ENCODE peak calls at places on chromosomes 5 and 9, in nine cellular contexts. One of them, this sample, is unnamed.

GRCh38 chr9:114430443-114430842 is 42.7 kb upstream of the AKNA start:
- DNase-seq in mammary epithelial cell: no peak
- DNase-seq in skeletal muscle cell: no peak
- DNase-seq in T-helper 2 cell: no peak
- DNase-seq in putamen: no peak
- DNase-seq in cardiac muscle cell: no peak
- DNase-seq in frontal cortex: no peak
- DNase-seq in posterior cingulate gyrus: no peak
- DNase-seq in PC-3: peak
- DNase-seq in this sample: no peak

GRCh38 chr9:74303945-74304344 is 193.2 kb upstream of the RORB start:
- DNase-seq in mammary epithelial cell: no peak
- DNase-seq in skeletal muscle cell: no peak
- DNase-seq in T-helper 2 cell: no peak
- DNase-seq in putamen: no peak
- DNase-seq in cardiac muscle cell: no peak
- DNase-seq in frontal cortex: no peak
- DNase-seq in posterior cingulate gyrus: no peak
- DNase-seq in PC-3: no peak
- DNase-seq in this sample: no peak

GRCh38 chr9:88741335-88741734 is 206.4 kb downstream of the NXNL2 start:
- DNase-seq in mammary epithelial cell: no peak
- DNase-seq in skeletal muscle cell: no peak
- DNase-seq in T-helper 2 cell: no peak
- DNase-seq in putamen: no peak
- DNase-seq in cardiac muscle cell: no peak
- DNase-seq in frontal cortex: no peak
- DNase-seq in posterior cingulate gyrus: no peak
- DNase-seq in PC-3: peak
- DNase-seq in this sample: no peak

GRCh38 chr9:3136999-3137675 is 293.2 kb upstream of the PUM3 start:
- DNase-seq in mammary epithelial cell: peak
- DNase-seq in skeletal muscle cell: no peak
- DNase-seq in T-helper 2 cell: no peak
- DNase-seq in putamen: no peak
- DNase-seq in cardiac muscle cell: peak
- DNase-seq in frontal cortex: no peak
- DNase-seq in posterior cingulate gyrus: no peak
- DNase-seq in PC-3: no peak
- DNase-seq in this sample: no peak

GRCh38 chr5:127373858-127374491 is 83.4 kb downstream of the MEGF10 start:
- DNase-seq in mammary epithelial cell: no peak
- DNase-seq in skeletal muscle cell: no peak
- DNase-seq in T-helper 2 cell: no peak
- DNase-seq in putamen: no peak
- DNase-seq in cardiac muscle cell: no peak
- DNase-seq in frontal cortex: no peak
- DNase-seq in posterior cingulate gyrus: no peak
- DNase-seq in PC-3: no peak
- DNase-seq in this sample: no peak

GRCh38 chr5:146724975-146725374 is 153.6 kb downstream of the PPP2R2B start:
- DNase-seq in mammary epithelial cell: no peak
- DNase-seq in skeletal muscle cell: no peak
- DNase-seq in T-helper 2 cell: no peak
- DNase-seq in putamen: no peak
- DNase-seq in cardiac muscle cell: peak
- DNase-seq in frontal cortex: no peak
- DNase-seq in posterior cingulate gyrus: no peak
- DNase-seq in PC-3: no peak
- DNase-seq in this sample: no peak

GRCh38 chr5:66567474-66567873 is 28.7 kb upstream of the MAST4 start:
- DNase-seq in mammary epithelial cell: no peak
- DNase-seq in skeletal muscle cell: no peak
- DNase-seq in T-helper 2 cell: no peak
- DNase-seq in putamen: no peak
- DNase-seq in cardiac muscle cell: no peak
- DNase-seq in frontal cortex: no peak
- DNase-seq in posterior cingulate gyrus: no peak
- DNase-seq in PC-3: no peak
- DNase-seq in this sample: no peak

GRCh38 chr9:93576296-93577044 is at the start of gene PHF2:
- DNase-seq in mammary epithelial cell: no peak
- DNase-seq in skeletal muscle cell: no peak
- DNase-seq in T-helper 2 cell: peak
- DNase-seq in putamen: peak
- DNase-seq in cardiac muscle cell: peak
- DNase-seq in frontal cortex: peak
- DNase-seq in posterior cingulate gyrus: peak
- DNase-seq in PC-3: no peak
- DNase-seq in this sample: no peak

GRCh38 chr9:96661711-96662110 is 6.6 kb upstream of the PRXL2C start:
- DNase-seq in mammary epithelial cell: no peak
- DNase-seq in skeletal muscle cell: no peak
- DNase-seq in T-helper 2 cell: no peak
- DNase-seq in putamen: no peak
- DNase-seq in cardiac muscle cell: peak
- DNase-seq in frontal cortex: no peak
- DNase-seq in posterior cingulate gyrus: no peak
- DNase-seq in PC-3: no peak
- DNase-seq in this sample: no peak